ENCODE peak calls at places on chromosomes 3 and 15, in five cellular contexts. A is HEK293T; V is activated CD8-positive, alpha-beta T cell treated with anti-CD3 and anti-CD28 coated beads for 36 hours; O is T-helper 2 cell; Y is mammary epithelial cell. F is an unnamed sample.

GRCh38 chr15:32688151-32688639 is 29.6 kb upstream of the GREM1 start:
- DNase-seq in Y (peak; percentile 53), A (no peak), O (no peak), V (no peak), F (no peak)

GRCh38 chr15:43329222-43329959 is 982 bp downstream of the LCMT2 start:
- DNase-seq in O (peak; percentile 32), Y (no peak), V (no peak), A (peak; percentile 10), F (no peak)

GRCh38 chr15:101068961-101069734 is 150.0 kb downstream of the LRRK1 start:
- DNase-seq in A (peak; percentile 57), V (no peak), Y (peak; percentile 88), O (no peak), F (no peak)

GRCh38 chr3:40404591-40405198 is 17.7 kb downstream of the ENTPD3 start:
- DNase-seq in A (no peak), Y (no peak), V (no peak), O (no peak), F (no peak)

GRCh38 chr3:46110701-46111493 is 83.6 kb upstream of the XCR1 start:
- DNase-seq in V (peak; percentile 15), O (no peak), Y (peak; percentile 86), A (peak; percentile 25), F (peak; percentile 61)

GRCh38 chr3:15493436-15493835 is 28.1 kb downstream of the COLQ start:
- DNase-seq in V (no peak), O (no peak), A (no peak), Y (no peak), F (no peak)

GRCh38 chr3:123503200-123503599 is 54.3 kb upstream of the ADCY5 start:
- DNase-seq in O (no peak), V (no peak), A (no peak), Y (no peak), F (no peak)

GRCh38 chr3:35944915-35945710 is 305.8 kb downstream of the ARPP21 start:
- DNase-seq in O (no peak), Y (peak; percentile 80), V (no peak), A (no peak), F (no peak)

GRCh38 chr15:27235689-27236088 is 264.7 kb downstream of the GABRG3 start:
- DNase-seq in A (no peak), O (no peak), V (no peak), Y (no peak), F (no peak)

GRCh38 chr15:82539690-82540054 is 585 bp downstream of the RPS17 start:
- DNase-seq in A (no peak), O (no peak), Y (no peak), V (no peak), F (no peak)

GRCh38 chr3:58490860-58491501 is 915 bp upstream of the KCTD6 start:
- DNase-seq in A (no peak), Y (no peak), O (no peak), V (no peak), F (no peak)

GRCh38 chr3:43496740-43497375 is 125.0 kb downstream of the ANO10 start:
- DNase-seq in V (no peak), Y (no peak), O (no peak), A (no peak), F (no peak)

GRCh38 chr3:32901005-32901932 is 50.2 kb upstream of the CCR4 start:
- DNase-seq in O (no peak), Y (no peak), A (no peak), V (no peak), F (no peak)

GRCh38 chr3:134694946-134695543 is 44.2 kb upstream of the KY start:
- DNase-seq in Y (peak; percentile 76), O (no peak), V (no peak), A (no peak), F (no peak)

GRCh38 chr3:182258538-182259177 is 534.6 kb upstream of the ATP11B start:
- DNase-seq in Y (peak; percentile 31), O (no peak), A (peak; percentile 13), V (no peak), F (peak; percentile 31)

GRCh38 chr3:2454865-2455264 is 356.2 kb downstream of the CNTN4 start:
- DNase-seq in V (no peak), A (no peak), Y (no peak), O (no peak), F (no peak)

GRCh38 chr3:160163259-160163878 is 61.9 kb upstream of the C3orf80 start:
- DNase-seq in A (peak; percentile 20), O (peak; percentile 42), Y (no peak), V (no peak), F (peak; percentile 23)

GRCh38 chr3:85801955-85802354 is 843.2 kb downstream of the CADM2 start:
- DNase-seq in V (no peak), A (peak; percentile 31), O (no peak), Y (peak; percentile 29), F (no peak)

GRCh38 chr15:69652906-69653305 is 200.3 kb downstream of the RPLP1 start:
- DNase-seq in Y (no peak), A (no peak), O (no peak), V (no peak), F (no peak)

GRCh38 chr3:13353936-13354542 is 66.1 kb downstream of the NUP210 start:
- DNase-seq in V (no peak), Y (no peak), A (no peak), O (no peak), F (no peak)

GRCh38 chr15:101444015-101444414 is 45.5 kb downstream of the PCSK6 start:
- DNase-seq in V (no peak), Y (no peak), O (no peak), A (no peak), F (no peak)

GRCh38 chr15:35182841-35183479 is 97.9 kb upstream of the NANOGP8 start:
- DNase-seq in A (peak; percentile 27), V (no peak), O (peak; percentile 50), Y (no peak), F (no peak)